ENCODE peak calls at places on chromosomes 16 and 17, in six cellular contexts. U is choroid plexus epithelial cell, K is pancreas, J is IMR-90, R is left ventricle myocardium inferior, N is suprapubic skin. Z is an unnamed sample.

GRCh38 chr16:89115216-89115949 is 21.7 kb downstream of the ACSF3 start:
- DNase-seq in K (no peak), U (peak; percentile 63), R (peak; percentile 71), N (peak; percentile 80), J (no peak), Z (peak; percentile 62)

GRCh38 chr17:5800646-5801045 is 216.3 kb upstream of the NLRP1 start:
- DNase-seq in R (no peak), N (no peak), J (no peak), K (no peak), U (no peak), Z (no peak)

GRCh38 chr16:7097537-7097936 is 235.1 kb upstream of the RBFOX1 start:
- DNase-seq in N (no peak), U (no peak), R (no peak), K (no peak), J (no peak), Z (no peak)

GRCh38 chr16:84839956-84840355 is 20.2 kb downstream of the CRISPLD2 start:
- DNase-seq in R (no peak), K (peak; percentile 21), U (peak; percentile 81), N (no peak), J (peak; percentile 86), Z (no peak)

GRCh38 chr17:19247423-19247822 is 10.3 kb downstream of the EPN2 start:
- DNase-seq in J (no peak), N (no peak), K (no peak), R (no peak), U (no peak), Z (peak; percentile 16)

GRCh38 chr17:75703191-75703590 is 18.1 kb upstream of the ITGB4 start:
- DNase-seq in U (no peak), K (no peak), R (no peak), J (no peak), N (peak; percentile 55), Z (no peak)

GRCh38 chr16:50603206-50604064 is 55.2 kb downstream of the NKD1 start:
- DNase-seq in N (no peak), R (no peak), K (peak; percentile 46), U (peak; percentile 19), J (no peak), Z (no peak)

GRCh38 chr17:65183736-65184135 is 46.6 kb downstream of the RGS9 start:
- DNase-seq in N (no peak), R (no peak), U (peak; percentile 64), J (peak; percentile 70), K (no peak), Z (no peak)

GRCh38 chr17:28335959-28336871 is 654 bp downstream of the TNFAIP1 start:
- DNase-seq in U (peak; percentile 90), R (peak; percentile 44), K (no peak), J (peak; percentile 94), N (peak; percentile 86), Z (peak; percentile 86)

GRCh38 chr16:67713647-67714273 is 5.4 kb downstream of the GFOD2 start:
- DNase-seq in U (no peak), J (no peak), N (no peak), K (no peak), R (no peak), Z (no peak)

GRCh38 chr16:51813609-51814008 is 662.5 kb upstream of the SALL1 start:
- DNase-seq in N (no peak), R (no peak), U (no peak), K (no peak), J (no peak), Z (no peak)

GRCh38 chr16:25888873-25889272 is 197.1 kb downstream of the HS3ST4 start:
- DNase-seq in R (no peak), U (no peak), K (no peak), N (no peak), J (no peak), Z (no peak)

GRCh38 chr16:89974860-89975259 is 26.3 kb downstream of the DEF8 start:
- DNase-seq in N (no peak), J (no peak), K (no peak), R (no peak), U (no peak), Z (no peak)

GRCh38 chr17:58492238-58493121 is 4.3 kb upstream of the HSF5 start:
- DNase-seq in K (no peak), J (no peak), U (no peak), R (no peak), N (no peak), Z (no peak)

GRCh38 chr16:10752843-10753523 is 9.3 kb downstream of the NUBP1 start:
- DNase-seq in R (peak; percentile 65), J (no peak), N (no peak), K (no peak), U (no peak), Z (no peak)

GRCh38 chr17:79261361-79262072 is 186.9 kb downstream of the ENGASE start:
- DNase-seq in K (no peak), U (no peak), N (no peak), R (no peak), J (no peak), Z (no peak)

GRCh38 chr17:39177256-39177655 is 11.3 kb upstream of the ARL5C start:
- DNase-seq in N (no peak), U (no peak), J (no peak), K (no peak), R (no peak), Z (no peak)

GRCh38 chr16:31480851-31481250 is 2.1 kb upstream of the SLC5A2 start:
- DNase-seq in U (peak; percentile 27), K (no peak), J (no peak), N (no peak), R (peak; percentile 54), Z (no peak)

DNA sequence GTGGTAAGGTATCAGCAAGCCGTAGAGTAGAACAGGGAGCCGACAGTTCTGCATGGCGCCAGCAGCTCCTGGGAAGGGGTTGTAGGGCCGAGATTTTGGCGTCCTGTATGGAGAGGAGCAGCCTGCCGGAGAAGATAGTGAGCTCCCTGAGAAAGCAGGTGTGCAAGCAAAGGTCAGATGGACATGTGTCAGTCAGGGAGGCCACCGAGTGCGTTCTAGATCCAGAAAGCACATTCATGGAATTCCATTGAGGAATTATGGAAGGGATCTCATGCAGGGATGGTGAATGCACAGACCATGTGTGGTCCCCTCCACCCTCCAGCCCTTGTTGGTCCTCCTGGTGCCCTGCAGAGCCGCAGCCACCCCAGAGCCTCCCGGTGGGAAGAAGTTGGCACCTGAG is 33.7 kb downstream of the CMIP start:
- DNase-seq in U (no peak), J (no peak), R (peak; percentile 10), N (no peak), K (no peak), Z (no peak)
- TF ChIP-seq CTCF in U (no peak), J (no peak), R (no peak), N (no peak), K (no peak), Z (no peak)

DNA sequence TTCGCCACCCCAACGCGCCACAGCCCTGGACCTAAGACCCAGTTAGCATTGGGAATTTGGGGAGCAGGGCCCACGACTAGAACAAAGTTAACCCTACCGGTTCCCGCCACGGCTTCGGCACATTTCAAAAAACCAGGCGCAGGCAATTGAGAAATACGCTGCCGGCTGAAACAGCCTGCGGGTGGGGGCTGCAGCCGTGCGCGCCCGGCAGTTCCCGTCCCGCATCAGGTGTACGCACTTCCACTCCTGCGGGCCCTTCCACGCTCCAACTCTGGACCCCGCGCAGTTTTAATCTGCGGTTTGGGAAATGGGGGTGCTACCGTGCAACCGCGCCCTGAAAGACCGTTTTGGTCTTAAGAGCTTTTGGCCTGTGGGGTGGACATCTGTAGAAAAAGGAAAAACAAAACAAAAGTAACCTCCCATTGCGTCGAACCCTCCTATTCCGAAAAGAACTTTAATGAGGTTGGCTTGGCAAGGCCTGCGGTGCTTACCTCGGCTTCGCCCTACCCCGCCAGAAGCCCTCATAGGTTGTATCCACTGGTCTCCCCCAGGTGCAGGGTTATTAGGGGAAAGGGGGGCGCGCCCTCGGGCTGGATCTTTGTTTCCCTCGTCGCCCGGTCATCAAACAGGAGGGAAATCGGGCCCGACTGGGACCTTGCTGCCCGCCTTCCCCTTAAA is 7.1 kb downstream of the IRX5 start:
- DNase-seq in R (no peak), U (no peak), K (no peak), N (no peak), J (no peak), Z (no peak)
- H3K4me3 ChIP-seq in R (peak overlapping the region; percentile 85), U (no peak overlapping the region), K (no peak overlapping the region), N (peak overlapping the region; percentile 75), J (no peak overlapping the region), Z (peak overlapping the region; percentile 25)

GRCh38 chr16:82598766-82599165 is 28.0 kb upstream of the CDH13 start:
- DNase-seq in J (no peak), R (no peak), N (no peak), K (no peak), U (no peak), Z (no peak)

GRCh38 chr16:82605076-82605475 is 21.7 kb upstream of the CDH13 start:
- DNase-seq in K (no peak), N (no peak), U (no peak), J (no peak), R (no peak), Z (no peak)

GRCh38 chr16:82605863-82606620 is 20.7 kb upstream of the CDH13 start:
- DNase-seq in J (no peak), R (no peak), U (no peak), K (no peak), N (no peak), Z (no peak)

GRCh38 chr16:82609140-82609539 is 17.6 kb upstream of the CDH13 start:
- DNase-seq in J (no peak), R (peak; percentile 58), N (no peak), K (no peak), U (no peak), Z (no peak)

DNA sequence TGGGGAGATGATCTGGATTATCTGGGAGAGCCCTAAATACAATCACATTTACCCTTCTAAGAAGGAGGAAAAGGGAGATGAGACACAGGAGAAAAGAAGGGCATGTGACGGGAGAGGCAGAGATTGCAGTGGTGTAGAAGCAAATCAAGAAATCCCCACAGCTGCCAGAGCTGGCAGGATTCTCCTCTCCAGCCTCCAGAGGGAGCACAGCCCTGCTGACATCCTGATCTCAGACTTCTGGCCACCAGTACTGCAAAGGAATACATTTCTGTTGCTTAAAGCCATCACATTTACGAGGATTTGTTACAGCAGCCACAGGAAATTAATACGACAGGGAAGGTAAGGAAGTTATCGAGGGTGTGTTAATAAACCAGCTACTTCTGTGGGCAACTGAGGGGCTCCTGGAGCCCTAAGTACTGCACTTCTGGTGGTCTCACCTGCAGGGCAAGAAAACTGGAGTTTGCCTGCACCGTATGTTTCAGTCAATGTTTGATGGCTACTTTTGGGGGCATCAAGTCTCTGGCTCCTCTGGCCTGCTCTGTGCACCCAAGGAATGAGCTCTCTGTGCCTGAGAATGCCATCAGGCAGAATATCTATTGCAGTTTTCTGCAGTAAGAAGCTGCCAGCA is 22.9 kb upstream of the CDH13 start:
- DNase-seq in R (peak; percentile 39), U (peak; percentile 87), J (peak; percentile 73), N (no peak), K (no peak), Z (no peak)
- TF ChIP-seq CTCF in R (peak; percentile 82), U (peak; percentile 85), J (peak; percentile 81), N (no peak), K (peak; percentile 14), Z (peak; percentile 86)

GRCh38 chr17:48102700-48103378 is 1.6 kb upstream of the CBX1 start:
- DNase-seq in J (no peak), R (no peak), K (no peak), U (no peak), N (no peak), Z (no peak)

GRCh38 chr17:48100591-48101011 is 677 bp downstream of the CBX1 start:
- DNase-seq in U (peak; percentile 64), N (peak; percentile 81), J (peak; percentile 58), K (peak; percentile 86), R (peak; percentile 37), Z (peak; percentile 74)

GRCh38 chr17:48101012-48101720 is at the start of gene CBX1:
- DNase-seq in K (peak; percentile 98), U (peak; percentile 97), N (peak; percentile 94), J (peak; percentile 94), R (peak; percentile 94), Z (peak; percentile 95)

GRCh38 chr17:48104440-48104839 is 3.1 kb upstream of the SNX11 start:
- DNase-seq in R (no peak), K (no peak), J (no peak), N (no peak), U (no peak), Z (no peak)

GRCh38 chr17:48103379-48103715 is 2.1 kb upstream of the CBX1 start:
- DNase-seq in K (no peak), J (no peak), N (no peak), R (no peak), U (no peak), Z (no peak)
- H3K4me3 ChIP-seq in K (no peak overlapping the region), J (no peak overlapping the region), N (no peak overlapping the region), R (no peak overlapping the region), U (no peak overlapping the region), Z (no peak overlapping the region)